ENCODE peak calls at places on chromosomes 1 and 21, in ten cellular contexts. Z is neuronal stem cell; C is CD4-positive, CD25-positive, alpha-beta regulatory T cell; V is OCI-LY7; J is left ventricle myocardium inferior; R is PC-3; M is adrenal gland; E is fibroblast of lung; T is cardiac muscle cell; N is thyroid gland. X is an unnamed sample.

GRCh38 chr1:184078564-184079107 is 27.1 kb downstream of the TSEN15 start:
- DNase-seq in J (no peak), T (peak), E (peak), M (no peak), Z (no peak), V (no peak), R (no peak), N (no peak), C (no peak), X (no peak)

GRCh38 chr1:232422901-232423300 is 207.0 kb downstream of the SIPA1L2 start:
- DNase-seq in T (no peak), E (peak), C (no peak), J (no peak), R (peak), V (no peak), N (no peak), M (no peak), Z (no peak), X (peak)

GRCh38 chr1:8396083-8396911 is 78.4 kb downstream of the SLC45A1 start:
- DNase-seq in T (peak), E (peak), R (no peak), M (no peak), Z (peak), J (no peak), V (no peak), C (no peak), N (no peak), X (no peak)

GRCh38 chr1:89810880-89811279 is 10.0 kb upstream of the LRRC8D start:
- DNase-seq in E (no peak), Z (no peak), J (no peak), T (no peak), N (no peak), M (no peak), R (no peak), C (no peak), V (no peak), X (no peak)

GRCh38 chr1:18599096-18599495 is 31.6 kb upstream of the PAX7 start:
- DNase-seq in J (no peak), E (no peak), M (no peak), V (no peak), C (no peak), R (no peak), T (no peak), N (no peak), Z (no peak), X (no peak)

GRCh38 chr1:160374701-160375443 is 8.0 kb downstream of the NHLH1 start:
- DNase-seq in V (peak), R (no peak), C (no peak), Z (peak), E (no peak), M (no peak), J (no peak), N (no peak), T (peak), X (no peak)

GRCh38 chr1:28313710-28314510 is 14.9 kb upstream of the MED18 start:
- DNase-seq in T (no peak), R (peak), V (no peak), E (peak), C (no peak), J (no peak), N (peak), M (peak), Z (no peak), X (peak)

GRCh38 chr1:65090406-65090805 is 57.6 kb upstream of the AK4 start:
- DNase-seq in Z (no peak), R (no peak), T (no peak), J (no peak), N (no peak), V (no peak), E (no peak), C (no peak), M (no peak), X (no peak)

GRCh38 chr21:44711327-44712202 is at the start of gene TSPEAR:
- DNase-seq in C (no peak), J (no peak), R (no peak), V (no peak), N (peak), T (peak), E (no peak), M (no peak), Z (no peak), X (no peak)

GRCh38 chr21:15781986-15782385 is 52.2 kb downstream of the USP25 start:
- DNase-seq in J (no peak), C (no peak), T (no peak), V (no peak), Z (no peak), E (no peak), N (no peak), R (no peak), M (no peak), X (no peak)

GRCh38 chr1:223759273-223759672 is 46.9 kb downstream of the CAPN2 start:
- DNase-seq in C (no peak), Z (no peak), M (no peak), R (no peak), E (no peak), N (no peak), V (no peak), J (no peak), T (no peak), X (no peak)

GRCh38 chr1:210516092-210516491 is 187.4 kb downstream of the HHAT start:
- DNase-seq in T (no peak), V (no peak), E (no peak), M (no peak), N (no peak), R (no peak), C (no peak), Z (no peak), J (no peak), X (no peak)

GRCh38 chr1:98355656-98356384 is 305.7 kb upstream of the SNX7 start:
- DNase-seq in C (no peak), J (no peak), T (no peak), N (no peak), M (no peak), R (peak), V (no peak), E (peak), Z (no peak), X (peak)
- H3K27ac ChIP-seq in C (no peak), J (no peak), T (no peak), N (no peak), M (no peak), R (peak), V (no peak), E (no peak), Z (no peak), X (no peak)

GRCh38 chr1:96487961-96488360 is 233.6 kb upstream of the PTBP2 start:
- DNase-seq in T (no peak), E (peak), C (no peak), M (no peak), J (no peak), N (no peak), Z (no peak), V (no peak), R (no peak), X (no peak)

GRCh38 chr1:96487404-96487803 is 234.2 kb upstream of the PTBP2 start:
- DNase-seq in M (no peak), T (no peak), J (no peak), Z (peak), N (no peak), E (peak), R (no peak), C (no peak), V (no peak), X (peak)

GRCh38 chr1:96488777-96489176 is 232.8 kb upstream of the PTBP2 start:
- DNase-seq in J (no peak), N (no peak), M (no peak), T (no peak), C (no peak), E (no peak), Z (no peak), V (no peak), R (no peak), X (no peak)

GRCh38 chr1:96492236-96492635 is 229.3 kb upstream of the PTBP2 start:
- DNase-seq in M (no peak), T (peak), R (no peak), J (no peak), C (no peak), N (no peak), Z (peak), E (peak), V (no peak), X (no peak)
- H3K27ac ChIP-seq in M (no peak), T (no peak), R (no peak), J (no peak), C (no peak), N (no peak), Z (no peak), E (no peak), V (no peak), X (no peak)

GRCh38 chr1:21861602-21862429 is 49.8 kb downstream of the LDLRAD2 start:
- DNase-seq in V (no peak), R (peak), C (no peak), T (no peak), M (peak), J (no peak), Z (no peak), E (peak), N (no peak), X (peak)
- H3K27ac ChIP-seq in V (no peak), R (peak), C (no peak), T (no peak), M (peak), J (peak), Z (no peak), E (peak), N (no peak), X (peak)

GRCh38 chr1:30894508-30894973 is 14.0 kb downstream of the SDC3 start:
- DNase-seq in N (no peak), E (no peak), C (no peak), J (no peak), Z (no peak), T (no peak), R (no peak), V (no peak), M (no peak), X (no peak)

GRCh38 chr1:30896905-30897304 is 11.7 kb downstream of the SDC3 start:
- DNase-seq in R (no peak), Z (no peak), C (no peak), N (no peak), J (no peak), E (no peak), V (no peak), M (no peak), T (no peak), X (no peak)

GRCh38 chr1:30893776-30894507 is 14.6 kb downstream of the SDC3 start:
- DNase-seq in N (no peak), Z (peak), M (no peak), J (no peak), R (no peak), E (no peak), C (no peak), T (no peak), V (no peak), X (no peak)

GRCh38 chr1:30895942-30896660 is 12.5 kb downstream of the SDC3 start:
- DNase-seq in N (no peak), R (no peak), V (no peak), E (no peak), Z (no peak), J (no peak), T (no peak), M (no peak), C (no peak), X (no peak)

DNA sequence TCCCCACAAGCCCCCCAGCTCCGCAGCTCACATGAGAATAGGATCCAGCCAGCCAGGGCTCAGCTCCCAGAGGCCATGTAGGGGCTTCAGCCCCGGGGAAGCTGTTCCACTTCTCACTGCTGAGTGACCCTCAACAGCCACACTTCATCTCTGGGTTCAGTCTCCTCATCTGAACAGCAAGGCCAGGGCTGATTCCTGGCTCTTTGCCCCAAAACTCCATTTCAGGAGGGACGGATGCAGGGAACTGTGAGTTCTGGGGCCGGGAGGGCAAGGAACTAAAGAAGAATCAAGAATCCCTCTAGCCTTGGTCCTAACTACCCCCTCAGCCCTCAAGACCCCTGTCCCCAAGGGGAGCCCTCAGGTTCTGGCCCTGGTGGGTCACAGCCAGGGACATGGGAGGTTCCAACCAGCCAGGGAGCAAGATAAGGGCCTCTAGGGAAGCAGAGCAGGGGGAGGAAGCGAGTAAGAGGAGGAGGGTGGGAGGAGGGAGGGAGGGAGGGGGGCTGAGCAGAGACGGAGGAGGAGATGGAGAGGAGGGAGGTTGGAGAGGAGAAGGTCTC is 13.1 kb downstream of the SDC3 start:
- DNase-seq in V (no peak), Z (no peak), E (no peak), C (no peak), R (no peak), N (no peak), T (no peak), M (no peak), J (no peak), X (no peak)
- H3K27ac ChIP-seq in V (no peak), Z (peak), E (no peak), C (no peak), R (no peak), N (no peak), T (peak), M (peak), J (no peak), X (no peak)

DNA sequence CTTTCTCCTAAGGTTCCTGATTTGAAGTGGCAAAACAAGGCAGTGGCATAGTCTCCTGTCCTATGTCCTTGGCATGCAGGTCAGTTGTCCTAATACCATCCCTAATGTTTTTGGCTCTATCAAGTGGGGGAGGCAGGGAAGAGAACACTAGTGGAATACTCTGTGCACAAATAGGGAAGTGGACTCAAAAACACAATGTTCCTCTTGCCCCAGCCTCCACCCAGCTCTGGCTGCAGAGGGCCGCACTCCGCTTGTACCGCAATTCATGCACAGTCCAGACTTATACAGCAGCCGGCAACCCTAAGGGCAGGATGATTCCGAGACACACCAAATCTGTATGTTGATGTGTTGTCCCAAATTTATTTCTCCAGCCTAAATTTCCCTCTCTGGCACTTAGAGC is 14.5 kb downstream of the PLEKHO1 start:
- DNase-seq in C (no peak), E (no peak), Z (no peak), T (no peak), N (no peak), R (no peak), V (no peak), M (no peak), J (peak), X (no peak)
- H3K27ac ChIP-seq in C (no peak), E (no peak), Z (no peak), T (peak), N (peak), R (no peak), V (peak), M (peak), J (peak), X (no peak)

GRCh38 chr1:93992954-93993353 is 83.7 kb upstream of the GCLM start:
- DNase-seq in T (no peak), E (no peak), M (no peak), V (no peak), Z (no peak), R (no peak), C (no peak), J (no peak), N (no peak), X (no peak)
- H3K27ac ChIP-seq in T (no peak), E (no peak), M (no peak), V (no peak), Z (no peak), R (no peak), C (no peak), J (no peak), N (no peak), X (no peak)

DNA sequence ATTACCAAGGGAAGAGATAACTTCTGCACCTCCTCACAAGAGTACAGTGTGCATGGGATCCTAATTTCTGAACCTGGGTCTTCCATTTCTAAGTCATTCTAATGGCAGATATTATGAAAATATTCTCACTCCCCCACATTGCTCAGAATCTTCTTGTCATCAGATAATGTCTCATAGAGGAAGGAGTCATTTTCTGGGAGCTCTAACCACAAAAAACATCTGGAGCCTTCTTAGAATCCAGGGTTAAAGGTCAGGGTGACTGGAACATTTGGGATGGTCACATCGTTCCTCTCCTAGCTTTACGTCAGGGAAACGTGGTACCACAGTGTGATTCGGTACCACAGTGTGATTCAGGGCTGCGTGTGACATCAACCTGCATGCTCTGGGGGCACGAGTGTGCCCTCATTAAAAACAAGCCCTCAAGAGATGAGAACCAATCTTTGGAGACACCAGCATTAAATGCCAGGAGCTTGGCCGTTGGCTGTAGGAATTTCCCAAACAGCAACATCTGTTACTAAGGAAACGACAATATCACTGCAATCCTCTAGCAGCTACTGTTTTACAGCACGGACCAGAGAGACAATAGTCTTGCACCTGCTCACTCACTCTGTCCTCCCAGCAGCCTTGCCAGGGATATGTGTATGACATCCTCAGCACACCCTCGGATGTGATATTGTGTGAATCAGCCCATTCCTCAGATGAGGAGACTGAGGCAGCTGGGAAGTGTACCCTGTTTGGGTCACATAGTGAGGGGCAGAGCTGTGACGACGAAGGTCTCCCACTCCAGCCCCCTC is 179.1 kb downstream of the PSMG1 start:
- DNase-seq in C (no peak), M (peak), R (no peak), V (no peak), Z (no peak), E (peak), N (no peak), J (no peak), T (no peak), X (no peak)
- H3K27ac ChIP-seq in C (no peak), M (peak), R (no peak), V (no peak), Z (no peak), E (peak), N (peak), J (peak), T (no peak), X (peak)

GRCh38 chr1:207031632-207032258 is 811 bp downstream of the C1orf116 start:
- DNase-seq in J (no peak), V (no peak), Z (no peak), R (peak), E (no peak), T (no peak), M (no peak), N (peak), C (no peak), X (no peak)
- H3K27ac ChIP-seq in J (peak), V (no peak), Z (no peak), R (peak), E (no peak), T (no peak), M (no peak), N (peak), C (no peak), X (peak)